ENCODE peak calls at places on chromosomes 5 and 9, in seven cellular contexts. J, A, Q, P, N, L and Z are unnamed samples.

GRCh38 chr5:144198386-144198785 is 27.7 kb downstream of the KCTD16 start:
- DNase-seq in P (no peak), L (no peak), J (no peak), A (no peak), N (no peak), Q (no peak), Z (no peak)

GRCh38 chr5:72427488-72428437 is 79.4 kb downstream of the ZNF366 start:
- DNase-seq in P (peak), L (no peak), A (no peak), J (no peak), Q (peak), N (peak), Z (no peak)

GRCh38 chr5:675876-676698 is 17.1 kb downstream of the TPPP start:
- DNase-seq in L (no peak), N (no peak), J (peak), A (peak), P (no peak), Q (no peak), Z (no peak)

GRCh38 chr5:124176692-124177091 is 569.7 kb downstream of the ZNF608 start:
- DNase-seq in L (no peak), P (no peak), J (no peak), N (no peak), A (peak), Q (peak), Z (no peak)

GRCh38 chr5:74243634-74244033 is 396.9 kb downstream of the ENC1 start:
- DNase-seq in P (no peak), J (no peak), N (no peak), L (no peak), A (no peak), Q (peak), Z (no peak)

GRCh38 chr9:93223241-93224180 is 39.6 kb downstream of the WNK2 start:
- DNase-seq in N (no peak), A (no peak), P (peak), L (peak), J (no peak), Q (peak), Z (no peak)

GRCh38 chr9:14439555-14439954 is 125.6 kb upstream of the NFIB start:
- DNase-seq in Q (no peak), J (no peak), A (no peak), N (no peak), P (no peak), L (no peak), Z (no peak)

GRCh38 chr5:116759860-116760644 is 185.4 kb upstream of the SEMA6A start:
- DNase-seq in N (no peak), J (no peak), A (no peak), P (no peak), Q (no peak), L (no peak), Z (no peak)

GRCh38 chr5:151002250-151002649 is 18.1 kb upstream of the GPX3 start:
- DNase-seq in Q (peak), N (peak), P (no peak), A (no peak), L (no peak), J (no peak), Z (no peak)

GRCh38 chr9:127589955-127590370 is 22.1 kb upstream of the STXBP1 start:
- DNase-seq in L (no peak), J (peak), Q (peak), N (peak), P (no peak), A (no peak), Z (peak)

GRCh38 chr5:132505641-132506040 is 15.1 kb upstream of the IRF1 start:
- DNase-seq in P (no peak), N (no peak), L (no peak), Q (no peak), J (no peak), A (no peak), Z (no peak)

GRCh38 chr9:129570450-129571297 is 50.2 kb downstream of the C9orf50 start:
- DNase-seq in P (no peak), J (peak), Q (peak), N (no peak), L (no peak), A (peak), Z (peak)

GRCh38 chr5:101675510-101675909 is 620.6 kb downstream of the SLCO4C1 start:
- DNase-seq in P (no peak), Q (no peak), N (no peak), A (no peak), L (no peak), J (no peak), Z (no peak)

GRCh38 chr5:180592176-180592575 is 877 bp upstream of the SCGB3A1 start:
- DNase-seq in N (no peak), Q (no peak), P (no peak), L (no peak), A (no peak), J (no peak), Z (no peak)

GRCh38 chr5:180590543-180591248 is 603 bp downstream of the SCGB3A1 start:
- DNase-seq in L (no peak), P (no peak), A (no peak), J (no peak), N (no peak), Q (no peak), Z (no peak)

GRCh38 chr5:180593446-180594206 is 2.3 kb upstream of the SCGB3A1 start:
- DNase-seq in N (no peak), J (no peak), A (no peak), L (no peak), Q (no peak), P (no peak), Z (no peak)

GRCh38 chr5:180589771-180590542 is 1.3 kb downstream of the SCGB3A1 start:
- DNase-seq in J (no peak), L (no peak), P (no peak), N (no peak), Q (no peak), A (no peak), Z (no peak)

GRCh38 chr5:180591249-180591887 is at the start of gene SCGB3A1:
- DNase-seq in A (no peak), Q (peak), L (no peak), J (no peak), P (no peak), N (no peak), Z (no peak)
- H3K4me3 ChIP-seq in A (peak), Q (no peak), L (no peak), J (peak), P (no peak), N (peak), Z (peak)

DNA sequence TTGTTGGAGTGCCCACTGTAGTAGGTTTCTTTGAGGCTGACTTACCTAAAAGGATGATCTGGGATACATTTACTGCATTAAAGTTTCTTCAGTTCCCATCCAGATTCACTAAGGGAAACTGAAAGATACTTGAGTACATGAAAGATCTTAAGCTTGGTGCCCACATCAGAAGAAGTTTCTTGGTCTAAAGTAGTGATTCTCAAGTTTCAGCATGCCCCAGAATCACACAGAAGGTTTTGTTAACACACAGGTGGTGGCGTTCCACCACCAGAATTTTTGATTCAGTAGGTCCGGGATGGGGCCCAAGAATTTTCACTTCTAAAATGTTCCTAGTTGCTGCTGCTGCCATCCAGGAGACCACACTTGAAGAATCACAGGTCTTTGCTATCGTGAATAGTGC is 171.0 kb downstream of the ZNF462 start:
- DNase-seq in L (no peak), Q (no peak), A (no peak), J (no peak), N (no peak), P (no peak), Z (no peak)
- TF ChIP-seq CTCF in L (no peak), Q (no peak), A (no peak), J (no peak), N (no peak), P (no peak), Z (no peak)

GRCh38 chr9:3179716-3180115 is 335.8 kb upstream of the PUM3 start:
- DNase-seq in N (no peak), L (no peak), Q (no peak), P (no peak), J (no peak), A (no peak), Z (no peak)

GRCh38 chr9:3180696-3181048 is 336.8 kb upstream of the PUM3 start:
- DNase-seq in N (no peak), A (no peak), P (no peak), L (no peak), J (no peak), Q (no peak), Z (no peak)

GRCh38 chr9:3177362-3177761 is 333.5 kb upstream of the PUM3 start:
- DNase-seq in N (no peak), P (no peak), Q (no peak), J (no peak), A (no peak), L (no peak), Z (no peak)

GRCh38 chr9:3177921-3178320 is 334.0 kb upstream of the PUM3 start:
- DNase-seq in Q (no peak), J (no peak), A (no peak), P (no peak), N (no peak), L (no peak), Z (no peak)

DNA sequence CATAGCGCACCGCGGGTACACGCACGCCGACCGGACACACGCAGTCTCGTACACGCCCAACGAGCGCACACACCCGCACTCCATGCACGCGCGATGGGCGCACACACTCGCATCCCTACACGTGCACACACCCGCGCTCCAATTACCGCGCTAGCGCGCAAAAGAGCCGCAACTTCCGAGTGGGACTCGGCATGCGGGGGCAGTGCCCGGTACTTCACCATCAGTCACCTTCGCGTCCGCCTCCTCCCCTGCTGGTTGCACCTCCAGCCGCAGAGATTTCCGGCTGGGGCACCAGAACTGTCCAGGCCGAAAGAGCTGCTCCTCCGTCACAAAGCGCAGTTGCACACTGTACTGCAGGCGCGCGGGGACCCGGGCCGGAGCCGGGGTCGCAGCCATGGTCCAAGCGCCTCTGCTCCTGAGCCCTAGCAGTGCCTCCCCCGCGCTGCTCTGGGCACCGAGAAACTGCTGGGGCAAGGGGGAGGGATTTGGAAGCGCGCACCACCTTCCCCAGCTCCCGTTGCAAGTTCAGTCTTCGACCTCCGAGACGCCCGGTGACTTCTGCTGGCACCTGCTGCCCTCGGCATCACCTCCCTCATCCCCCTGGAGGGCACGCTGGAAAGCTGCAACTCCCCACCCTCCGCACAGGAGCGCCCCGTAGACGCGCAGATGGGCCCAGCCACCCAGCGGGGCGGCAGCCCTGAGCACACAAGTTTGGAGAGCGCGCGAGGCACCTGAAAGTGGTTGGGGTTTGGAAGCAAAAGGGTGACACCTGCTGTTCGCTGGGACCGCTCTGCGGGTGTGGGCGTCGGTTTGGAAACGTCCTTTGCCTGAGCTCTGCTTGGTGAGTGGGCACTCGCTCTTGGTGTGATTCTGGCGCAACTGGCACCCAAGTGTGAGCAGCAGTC is 337.4 kb upstream of the PUM3 start:
- DNase-seq in A (no peak), N (peak), J (peak), L (peak), P (no peak), Q (no peak), Z (no peak)
- H3K4me3 ChIP-seq in A (peak), N (peak), J (no peak), L (no peak), P (peak), Q (no peak), Z (no peak)

GRCh38 chr5:65034782-65035181 is 266.1 kb downstream of the CWC27 start:
- DNase-seq in L (no peak), N (no peak), J (no peak), Q (no peak), P (no peak), A (peak), Z (no peak)

GRCh38 chr5:65034029-65034781 is 265.5 kb downstream of the CWC27 start:
- DNase-seq in A (no peak), L (no peak), Q (peak), J (no peak), P (peak), N (no peak), Z (peak)

GRCh38 chr5:65035212-65036206 is 266.8 kb downstream of the CWC27 start:
- DNase-seq in P (peak), J (peak), Q (peak), A (peak), N (peak), L (peak), Z (peak)

GRCh38 chr5:65041296-65042158 is 272.8 kb downstream of the CWC27 start:
- DNase-seq in P (no peak), Q (peak), J (no peak), N (no peak), A (no peak), L (no peak), Z (no peak)

GRCh38 chr5:65037845-65038815 is 269.4 kb downstream of the CWC27 start:
- DNase-seq in N (no peak), P (no peak), Q (no peak), J (no peak), L (no peak), A (no peak), Z (peak)
- TF ChIP-seq CTCF in N (no peak), P (peak), Q (peak), J (peak), L (peak), A (peak), Z (no peak)

GRCh38 chr9:19456996-19457693 is 48.3 kb downstream of the ACER2 start:
- DNase-seq in Q (peak), N (peak), J (peak), L (no peak), A (peak), P (no peak), Z (peak)
- H3K4me3 ChIP-seq in Q (peak), N (no peak), J (no peak), L (no peak), A (peak), P (no peak), Z (peak)

DNA sequence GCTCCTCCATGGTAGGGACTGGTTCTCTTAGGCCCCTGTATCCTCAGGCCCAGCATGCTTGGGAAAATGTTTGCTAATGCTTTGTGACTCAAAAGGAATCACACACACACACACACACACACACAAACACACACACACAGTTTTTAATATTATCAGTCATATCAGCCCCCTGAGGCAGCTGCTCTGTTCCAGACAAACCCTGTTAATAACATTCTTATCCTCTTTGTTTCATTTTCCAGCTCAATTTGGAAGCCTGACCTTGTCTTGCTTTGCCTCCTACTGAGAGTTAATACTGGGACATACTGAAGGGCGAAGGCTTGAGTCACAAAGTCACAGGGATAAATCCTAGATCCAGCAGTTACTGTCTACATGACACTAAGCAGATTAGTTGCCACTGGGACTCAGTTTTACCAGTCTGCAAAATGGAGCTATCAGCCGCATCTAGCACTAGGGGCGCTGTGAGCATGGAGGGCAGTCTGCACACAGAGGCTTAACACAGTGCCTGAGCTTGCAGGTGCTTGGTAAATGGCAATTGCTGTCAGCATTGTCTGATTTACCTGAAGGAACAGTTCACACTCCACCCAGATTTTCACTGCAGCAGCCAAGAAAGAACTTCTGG is 37.1 kb upstream of the KCNMB1 start:
- DNase-seq in P (no peak), N (no peak), J (no peak), L (no peak), Q (peak), A (no peak), Z (no peak)
- TF ChIP-seq CTCF in P (no peak), N (no peak), J (no peak), L (no peak), Q (no peak), A (no peak), Z (no peak)

DNA sequence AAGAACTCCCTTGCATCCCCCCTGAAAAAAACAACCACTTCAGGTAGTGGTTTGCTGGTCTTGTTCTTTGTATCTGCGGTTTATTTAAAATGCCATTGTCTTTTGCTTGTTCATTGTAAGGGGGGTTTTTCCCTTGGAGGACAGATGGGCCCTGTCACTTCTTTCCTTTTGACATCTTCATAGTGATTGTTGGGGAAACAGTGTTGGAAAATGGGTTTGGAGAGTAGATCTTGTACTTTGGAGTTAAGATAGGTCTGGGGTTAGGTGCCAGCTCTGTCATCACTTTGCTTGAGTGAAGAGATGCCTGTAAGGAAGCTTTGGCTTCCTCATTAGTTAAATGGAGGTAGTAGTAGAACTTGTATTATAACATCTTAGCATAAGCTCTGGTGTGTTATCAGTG is 112.4 kb downstream of the KDM4C start:
- DNase-seq in Q (no peak), L (no peak), N (no peak), A (no peak), P (no peak), J (no peak), Z (no peak)
- H3K4me3 ChIP-seq in Q (no peak), L (no peak), N (no peak), A (no peak), P (no peak), J (no peak), Z (no peak)

GRCh38 chr9:75198436-75198835 is 110.1 kb downstream of the OSTF1 start:
- DNase-seq in N (no peak), J (no peak), P (no peak), A (no peak), Q (no peak), L (no peak), Z (no peak)
- TF ChIP-seq CTCF in N (no peak), J (no peak), P (no peak), A (no peak), Q (peak), L (peak), Z (no peak)

DNA sequence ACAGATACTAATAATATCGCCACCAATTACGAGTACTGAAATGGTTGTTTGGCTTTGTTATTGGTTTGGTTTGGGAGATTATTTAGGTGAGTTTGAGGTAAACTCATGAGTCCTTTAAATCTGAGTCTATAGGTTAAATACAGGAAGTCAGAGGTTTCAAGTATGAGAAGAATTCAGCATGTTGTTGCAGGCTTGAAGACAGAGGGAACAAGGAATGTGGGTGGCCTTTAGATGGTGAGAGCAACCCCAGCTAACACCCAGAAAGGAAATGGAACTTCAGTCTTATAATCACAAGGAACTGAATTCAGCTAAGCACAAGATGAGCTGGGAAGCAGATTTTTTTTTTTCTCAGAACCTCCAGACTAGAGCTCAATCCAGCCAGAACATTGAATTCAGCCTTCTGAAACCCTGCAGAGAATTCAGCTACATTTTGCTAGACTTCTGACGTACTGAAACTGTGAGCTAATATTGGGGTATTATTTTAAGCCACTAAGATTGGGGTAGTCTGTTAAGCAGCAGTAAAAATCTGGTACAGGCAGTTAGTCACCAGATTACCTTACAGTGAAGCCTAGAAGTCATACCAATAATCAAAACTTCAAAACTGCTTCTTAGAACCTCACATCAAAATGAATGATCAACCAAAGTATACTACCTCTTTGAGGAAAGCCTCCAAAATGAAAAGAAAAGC is 216.0 kb upstream of the PUM3 start:
- DNase-seq in L (no peak), P (no peak), Q (no peak), J (no peak), A (no peak), N (peak), Z (no peak)
- H3K4me3 ChIP-seq in L (no peak), P (no peak), Q (no peak), J (no peak), A (no peak), N (no peak), Z (no peak)

DNA sequence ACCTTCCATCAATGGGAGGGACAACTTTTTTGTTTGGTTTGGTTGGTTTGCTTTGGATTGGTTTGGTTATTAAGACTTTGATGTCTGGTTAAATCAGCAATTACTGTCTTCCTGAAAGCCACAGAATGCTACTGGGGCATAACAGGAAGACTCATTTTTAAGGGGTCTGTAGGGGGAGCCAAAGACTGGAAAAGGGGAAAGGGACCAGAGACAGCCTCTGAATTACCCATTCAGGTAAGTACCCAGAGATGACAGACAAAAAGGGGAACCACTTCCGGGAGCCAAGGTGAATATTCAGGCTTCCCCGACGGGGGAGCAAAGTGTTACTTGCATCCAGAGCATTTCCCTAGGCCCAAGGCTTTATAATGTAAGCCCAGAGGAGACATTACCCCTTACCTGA is 4.6 kb upstream of the FEM1C start:
- DNase-seq in A (no peak), L (no peak), N (no peak), Q (peak), P (no peak), J (no peak), Z (no peak)
- TF ChIP-seq CTCF in A (peak), L (peak), N (peak), Q (peak), P (no peak), J (no peak), Z (no peak)